ENCODE peak calls at places on chromosomes 1 and 21, in six cellular contexts. T is ovary, S is heart left ventricle, H is RWPE2, R is spleen, Z is tibial nerve. B is an unnamed sample.

GRCh38 chr1:109792056-109792831 is 28.5 kb upstream of the EPS8L3 start:
- DNase-seq in T (peak; percentile 85), S (peak; percentile 82), H (peak; percentile 83), R (no peak), Z (no peak), B (peak; percentile 89)

GRCh38 chr1:85358702-85359438 is 82.4 kb upstream of the BCL10 start:
- DNase-seq in T (no peak), S (no peak), H (no peak), R (no peak), Z (no peak), B (no peak)

GRCh38 chr1:209168204-209168603 is 415.3 kb upstream of the CAMK1G start:
- DNase-seq in T (no peak), S (no peak), H (no peak), R (no peak), Z (no peak), B (no peak)

GRCh38 chr1:189356206-189356605 is 1121.5 kb downstream of the BRINP3 start:
- DNase-seq in T (no peak), S (no peak), H (no peak), R (no peak), Z (no peak), B (no peak)

GRCh38 chr1:207261971-207262370 is 59.5 kb upstream of the CD55 start:
- DNase-seq in T (no peak), S (no peak), H (no peak), R (no peak), Z (no peak), B (no peak)

GRCh38 chr1:209657140-209657879 is 5.1 kb upstream of the LAMB3 start:
- DNase-seq in T (no peak), S (no peak), H (peak; percentile 73), R (peak; percentile 87), Z (no peak), B (no peak)

GRCh38 chr1:62318756-62319544 is at the start of gene KANK4:
- DNase-seq in T (no peak), S (no peak), H (no peak), R (no peak), Z (no peak), B (peak; percentile 44)

GRCh38 chr1:233016798-233017197 is 66.4 kb downstream of the NTPCR start:
- DNase-seq in T (no peak), S (no peak), H (no peak), R (no peak), Z (no peak), B (no peak)

GRCh38 chr1:150976401-150976821 is 1.8 kb upstream of the CERS2 start:
- DNase-seq in T (no peak), S (no peak), H (no peak), R (no peak), Z (no peak), B (no peak)

GRCh38 chr21:46667735-46668380 is 32.4 kb downstream of the PRMT2 start:
- DNase-seq in T (no peak), S (no peak), H (no peak), R (no peak), Z (no peak), B (no peak)

GRCh38 chr1:41689139-41689538 is 204.7 kb upstream of the EDN2 start:
- DNase-seq in T (no peak), S (no peak), H (no peak), R (peak; percentile 25), Z (no peak), B (no peak)

GRCh38 chr1:109478806-109479205 is 4.9 kb upstream of the ATXN7L2 start:
- DNase-seq in T (no peak), S (no peak), H (no peak), R (no peak), Z (no peak), B (no peak)

GRCh38 chr1:177023710-177024109 is 140.8 kb downstream of the ASTN1 start:
- DNase-seq in T (no peak), S (no peak), H (no peak), R (no peak), Z (no peak), B (no peak)

GRCh38 chr1:25197982-25198681 is 34.2 kb downstream of the SYF2 start:
- DNase-seq in T (no peak), S (no peak), H (no peak), R (no peak), Z (no peak), B (no peak)

GRCh38 chr1:245301162-245301580 is 146.4 kb downstream of the KIF26B start:
- DNase-seq in T (no peak), S (peak; percentile 66), H (no peak), R (no peak), Z (no peak), B (peak; percentile 71)

GRCh38 chr21:16194851-16195251 is 465.1 kb downstream of the USP25 start:
- DNase-seq in T (no peak), S (no peak), H (no peak), R (no peak), Z (no peak), B (peak; percentile 44)

GRCh38 chr1:27147842-27148518 is 6.9 kb downstream of the SLC9A1 start:
- DNase-seq in T (no peak), S (no peak), H (no peak), R (no peak), Z (no peak), B (no peak)
- H3K4me1 ChIP-seq in T (peaks cover 8% of the 10 kb centered on the region), S (peaks cover 63% of the 10 kb centered on the region), H (peaks cover 46% of the 10 kb centered on the region), R (peaks cover 74% of the 10 kb centered on the region), Z (peaks cover 35% of the 10 kb centered on the region), B (peaks cover 34% of the 10 kb centered on the region)

GRCh38 chr1:201241716-201242115 is 41.6 kb upstream of the PKP1 start:
- DNase-seq in T (no peak), S (no peak), H (no peak), R (no peak), Z (no peak), B (no peak)
- H3K27me3 ChIP-seq in T (no peaks in the 10 kb centered on the region), S (peaks cover 31% of the 10 kb centered on the region), H (peaks cover 17% of the 10 kb centered on the region), R (no peaks in the 10 kb centered on the region), Z (peaks cover 28% of the 10 kb centered on the region), B (peaks cover 2% of the 10 kb centered on the region)

DNA sequence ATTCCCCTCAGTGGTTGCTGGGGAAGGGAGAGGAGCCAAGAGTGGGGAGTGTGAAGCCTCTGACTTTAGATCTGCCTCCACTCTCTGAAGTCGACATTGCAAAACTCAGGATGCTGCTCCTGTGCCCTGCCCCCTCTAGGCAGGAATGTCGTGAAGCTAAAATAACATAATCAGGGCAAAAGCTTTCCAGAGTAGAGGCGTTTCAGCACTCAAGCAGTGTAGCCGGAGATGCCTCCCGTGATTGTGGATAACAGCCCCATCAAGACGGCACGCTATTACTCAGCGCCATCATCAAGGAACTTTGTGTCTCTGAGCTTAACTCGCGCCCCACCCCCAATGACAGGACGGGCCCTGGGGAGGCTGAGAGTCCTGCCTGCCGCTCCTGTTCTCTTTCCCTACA is 60.0 kb downstream of the FBXO2 start:
- DNase-seq in T (no peak), S (no peak), H (no peak), R (no peak), Z (no peak), B (no peak)
- H3K4me1 ChIP-seq in T (no peaks in the 10 kb centered on the region), S (no peaks in the 10 kb centered on the region), H (peaks cover 7% of the 10 kb centered on the region), R (no peaks in the 10 kb centered on the region), Z (no peaks in the 10 kb centered on the region), B (no peaks in the 10 kb centered on the region)

DNA sequence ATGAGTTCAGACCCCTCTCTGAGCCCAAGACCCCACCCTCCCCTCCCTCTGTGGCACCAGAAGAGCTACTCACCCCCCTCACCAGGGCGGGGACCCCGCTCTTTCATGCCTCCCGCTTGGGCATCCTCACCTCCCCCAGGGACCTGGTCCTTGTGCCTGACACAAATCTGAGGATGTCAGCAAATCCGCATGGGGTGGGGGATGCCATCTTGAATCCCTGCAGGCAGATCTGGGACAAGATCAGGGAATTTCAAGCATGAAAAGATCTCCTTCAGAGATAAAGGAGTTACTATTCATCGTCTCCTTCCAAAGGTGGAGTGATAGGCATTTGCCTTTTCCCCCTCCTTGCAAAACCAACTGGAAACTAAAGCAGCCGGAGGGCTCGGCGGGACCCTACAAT is 81.1 kb downstream of the DISP3 start:
- DNase-seq in T (no peak), S (no peak), H (no peak), R (no peak), Z (no peak), B (no peak)
- H3K27me3 ChIP-seq in T (no peaks in the 10 kb centered on the region), S (peaks cover 78% of the 10 kb centered on the region), H (no peaks in the 10 kb centered on the region), R (peaks cover 60% of the 10 kb centered on the region), Z (peaks cover 46% of the 10 kb centered on the region), B (no peaks in the 10 kb centered on the region)

GRCh38 chr1:12595839-12596821 is 21.9 kb downstream of the DHRS3 start:
- DNase-seq in T (peak; percentile 85), S (peak; percentile 93), H (peak; percentile 88), R (peak; percentile 90), Z (peak; percentile 78), B (peak; percentile 95)
- H3K4me1 ChIP-seq in T (peaks cover 38% of the 10 kb centered on the region), S (peaks cover 82% of the 10 kb centered on the region), H (peaks cover 29% of the 10 kb centered on the region), R (peaks cover 76% of the 10 kb centered on the region), Z (peaks cover 93% of the 10 kb centered on the region), B (peaks cover 52% of the 10 kb centered on the region)

DNA sequence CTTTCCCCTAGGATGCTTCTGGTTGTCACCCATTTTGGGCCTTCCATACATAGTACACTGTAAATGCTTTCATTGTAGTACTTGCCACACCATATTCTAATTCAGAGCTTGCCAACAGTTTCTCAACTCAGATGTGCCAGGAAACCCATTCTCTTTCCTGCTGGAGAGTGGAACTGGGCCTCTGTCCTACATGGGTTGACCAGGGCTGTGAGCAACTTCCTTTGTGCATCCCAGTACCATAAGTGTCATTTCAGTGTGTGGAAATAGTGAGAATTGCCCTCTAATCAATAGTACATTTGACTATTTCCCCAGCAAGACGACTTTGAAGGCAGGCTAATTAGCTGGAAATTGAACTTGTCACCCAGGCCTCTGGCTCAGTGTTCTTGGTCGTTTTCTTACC is 74.8 kb downstream of the MTR start:
- DNase-seq in T (no peak), S (no peak), H (no peak), R (no peak), Z (no peak), B (no peak)
- H3K27me3 ChIP-seq in T (no peaks in the 10 kb centered on the region), S (no peaks in the 10 kb centered on the region), H (no peaks in the 10 kb centered on the region), R (no peaks in the 10 kb centered on the region), Z (no peaks in the 10 kb centered on the region), B (no peaks in the 10 kb centered on the region)